ENCODE peak calls at places on chromosomes 5 and 9, in six cellular contexts. A is dorsolateral prefrontal cortex, T is AG10803, K is gastrocnemius medialis, L is neural progenitor cell, D is pancreas. C is an unnamed sample.

GRCh38 chr9:76534031-76534430 is 75.0 kb downstream of the GCNT1 start:
- DNase-seq in T (peak), K (no peak), L (no peak), A (no peak), D (no peak), C (peak)

GRCh38 chr9:110669439-110669838 is 848 bp downstream of the MUSK start:
- DNase-seq in L (no peak), A (no peak), D (no peak), T (peak), K (no peak), C (peak)

GRCh38 chr9:16575878-16576245 is 294.6 kb downstream of the BNC2 start:
- DNase-seq in D (no peak), A (no peak), L (no peak), K (no peak), T (no peak), C (no peak)

GRCh38 chr9:69745716-69746538 is 13.9 kb downstream of the PTAR1 start:
- DNase-seq in T (peak), K (no peak), D (no peak), L (peak), A (no peak), C (peak)

GRCh38 chr9:95773061-95773433 is 102.4 kb upstream of the ERCC6L2 start:
- DNase-seq in D (no peak), L (no peak), T (peak), A (no peak), K (no peak), C (peak)

GRCh38 chr9:98317134-98317857 is 61.8 kb upstream of the TBC1D2 start:
- DNase-seq in L (no peak), D (no peak), A (no peak), T (peak), K (no peak), C (peak)

GRCh38 chr5:54311178-54311811 is 922 bp upstream of the ARL15 start:
- DNase-seq in D (no peak), K (no peak), A (no peak), T (no peak), L (no peak), C (peak)

GRCh38 chr9:91034976-91035824 is 233.6 kb downstream of the SYK start:
- DNase-seq in A (no peak), D (no peak), T (no peak), K (no peak), L (no peak), C (no peak)

GRCh38 chr5:134138416-134139376 is 24.2 kb downstream of the TCF7 start:
- DNase-seq in K (peak), A (no peak), T (peak), D (peak), L (no peak), C (peak)

GRCh38 chr5:170603578-170604565 is 100.1 kb downstream of the KCNIP1 start:
- DNase-seq in D (no peak), L (peak), A (peak), T (no peak), K (no peak), C (peak)

GRCh38 chr9:138050472-138051330 is 173.1 kb downstream of the CACNA1B start:
- DNase-seq in K (no peak), D (no peak), A (no peak), T (no peak), L (no peak), C (no peak)

GRCh38 chr9:34986541-34987047 is 3.0 kb upstream of the DNAJB5 start:
- DNase-seq in K (peak), A (peak), L (peak), T (no peak), D (no peak), C (peak)

GRCh38 chr9:132250324-132251262 is 88.7 kb downstream of the NTNG2 start:
- DNase-seq in L (no peak), T (no peak), A (no peak), D (peak), K (no peak), C (no peak)

GRCh38 chr9:14170973-14171596 is 142.9 kb downstream of the NFIB start:
- DNase-seq in T (no peak), L (no peak), K (no peak), D (no peak), A (no peak), C (peak)

GRCh38 chr5:112161392-112161748 is 257.7 kb downstream of the EPB41L4A start:
- DNase-seq in A (no peak), T (no peak), K (no peak), L (peak), D (no peak), C (no peak)

GRCh38 chr5:58457040-58457439 is 2.8 kb downstream of the PLK2 start:
- DNase-seq in L (no peak), A (no peak), D (no peak), T (no peak), K (no peak), C (no peak)

GRCh38 chr5:61563401-61563800 is 231.3 kb downstream of the ZSWIM6 start:
- DNase-seq in L (no peak), K (no peak), T (no peak), A (no peak), D (no peak), C (peak)

DNA sequence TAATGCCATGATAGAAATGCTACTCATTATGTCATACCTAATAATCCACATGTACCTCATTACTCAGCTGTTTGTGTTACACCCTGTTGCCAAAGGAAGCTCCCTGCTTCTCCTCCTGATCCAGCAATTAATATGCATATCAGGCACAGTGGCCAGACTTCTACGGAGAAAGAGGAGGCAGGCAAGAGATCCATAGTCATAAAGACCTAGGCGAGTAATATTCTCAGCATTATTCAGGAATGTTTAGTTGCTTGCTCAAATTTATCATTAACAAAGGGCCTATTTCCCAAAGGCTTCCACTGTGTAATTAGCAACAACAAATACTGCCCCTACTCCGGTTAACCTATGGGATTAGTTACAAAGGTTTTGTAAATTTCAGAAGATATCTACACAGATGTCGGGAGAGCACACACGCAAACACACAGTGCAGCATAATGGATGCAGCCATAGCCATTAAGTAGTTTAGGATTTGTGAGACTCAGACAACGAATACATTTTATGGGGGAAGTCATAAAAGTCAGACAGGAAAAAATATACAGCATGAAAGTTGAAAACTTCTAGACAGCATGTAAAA is 192.6 kb downstream of the EFNA5 start:
- DNase-seq in A (no peak), D (no peak), K (no peak), T (no peak), L (no peak), C (no peak)
- H3K4me3 ChIP-seq in A (no peak), D (no peak), K (no peak), T (no peak), L (no peak), C (no peak)

GRCh38 chr9:21965401-21965951 is 28.7 kb downstream of the CDKN2A start:
- DNase-seq in T (peak), A (no peak), D (peak), L (peak), K (peak), C (peak)
- TF ChIP-seq CTCF in T (peak), A (no peak), D (no peak), L (peak), K (no peak), C (peak)

GRCh38 chr5:82106207-82106606 is 134.4 kb downstream of the ATG10 start:
- DNase-seq in D (no peak), L (no peak), A (no peak), K (no peak), T (no peak), C (peak)

GRCh38 chr5:82107277-82107676 is 135.5 kb downstream of the ATG10 start:
- DNase-seq in L (peak), K (no peak), A (no peak), T (peak), D (no peak), C (peak)

GRCh38 chr5:82105457-82105856 is 133.6 kb downstream of the ATG10 start:
- DNase-seq in K (no peak), T (no peak), L (peak), A (no peak), D (no peak), C (peak)

GRCh38 chr5:82104872-82105271 is 133.0 kb downstream of the ATG10 start:
- DNase-seq in K (no peak), T (no peak), D (no peak), L (no peak), A (no peak), C (no peak)

GRCh38 chr5:82106806-82107205 is 135.0 kb downstream of the ATG10 start:
- DNase-seq in T (no peak), A (no peak), L (no peak), K (no peak), D (no peak), C (peak)
- H3K4me3 ChIP-seq in T (no peak), A (no peak), L (no peak), K (no peak), D (no peak), C (no peak)

DNA sequence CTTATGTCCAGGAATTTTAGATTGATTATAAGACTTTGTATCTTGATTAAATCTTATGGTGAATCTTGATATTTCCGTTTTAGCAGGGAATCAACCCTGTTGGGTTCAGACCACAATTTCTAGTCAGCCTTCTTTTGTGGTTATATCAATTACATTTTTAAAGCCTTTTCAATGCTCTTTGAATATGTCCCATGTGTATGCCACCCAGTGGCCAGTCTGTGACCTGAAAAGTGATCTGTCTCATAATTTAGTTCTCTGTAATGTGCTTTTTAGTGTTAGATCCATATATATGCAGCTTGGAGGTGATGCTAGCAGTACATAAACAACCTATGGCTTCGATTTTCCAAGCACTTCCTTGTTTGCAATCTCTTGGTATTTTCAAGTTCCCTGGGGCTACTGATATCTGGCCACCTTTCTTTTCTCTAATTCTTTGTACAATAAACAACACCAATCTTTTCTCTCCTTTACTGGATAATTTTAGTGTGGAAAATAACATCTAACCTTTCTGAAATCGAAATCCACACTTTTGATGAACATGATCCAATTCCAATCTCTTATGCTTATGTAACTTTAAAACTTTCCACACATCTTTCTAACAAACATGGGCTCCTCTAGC is 28.8 kb downstream of the PDE8B start:
- DNase-seq in T (no peak), L (no peak), K (no peak), D (no peak), A (no peak), C (peak)
- TF ChIP-seq CTCF in T (peak), L (peak), K (no peak), D (peak), A (peak), C (peak)

GRCh38 chr9:89659473-89660256 is 54.9 kb downstream of the GADD45G start:
- DNase-seq in T (no peak), A (no peak), L (no peak), K (no peak), D (no peak), C (no peak)

GRCh38 chr9:89661956-89662717 is 57.3 kb downstream of the GADD45G start:
- DNase-seq in L (peak), T (peak), D (peak), A (peak), K (peak), C (peak)

GRCh38 chr9:89660286-89660685 is 55.5 kb downstream of the GADD45G start:
- DNase-seq in L (no peak), T (no peak), A (no peak), D (no peak), K (no peak), C (no peak)

GRCh38 chr9:89662718-89663246 is 58.0 kb downstream of the GADD45G start:
- DNase-seq in D (no peak), T (no peak), L (no peak), A (no peak), K (no peak), C (no peak)

GRCh38 chr9:89661391-89661949 is 56.7 kb downstream of the GADD45G start:
- DNase-seq in L (no peak), D (no peak), A (no peak), T (peak), K (no peak), C (no peak)
- H3K4me3 ChIP-seq in L (no peak), D (no peak), A (peak), T (peak), K (peak), C (no peak)

DNA sequence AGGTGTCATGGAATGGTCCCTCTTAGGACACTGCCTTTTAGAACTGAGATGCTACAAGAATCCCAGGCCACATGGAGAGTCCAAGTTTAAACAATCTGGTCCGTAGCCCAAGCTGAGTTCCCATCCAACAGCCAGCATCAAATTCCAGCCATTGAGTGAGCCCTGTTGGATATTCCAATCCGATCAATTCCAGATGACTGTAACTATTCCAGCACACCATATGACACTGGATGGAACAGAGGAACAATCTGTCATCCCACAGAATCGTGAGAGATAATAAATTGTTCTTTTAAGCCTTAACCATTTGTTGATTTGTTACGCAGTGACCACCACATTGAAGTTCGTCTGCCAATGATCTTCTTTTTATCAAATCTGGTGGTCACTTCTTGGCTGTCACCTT is 46.3 kb downstream of the TNFSF15 start:
- DNase-seq in K (no peak), A (no peak), D (no peak), L (no peak), T (peak), C (no peak)
- TF ChIP-seq CTCF in K (no peak), A (no peak), D (no peak), L (no peak), T (no peak), C (no peak)

DNA sequence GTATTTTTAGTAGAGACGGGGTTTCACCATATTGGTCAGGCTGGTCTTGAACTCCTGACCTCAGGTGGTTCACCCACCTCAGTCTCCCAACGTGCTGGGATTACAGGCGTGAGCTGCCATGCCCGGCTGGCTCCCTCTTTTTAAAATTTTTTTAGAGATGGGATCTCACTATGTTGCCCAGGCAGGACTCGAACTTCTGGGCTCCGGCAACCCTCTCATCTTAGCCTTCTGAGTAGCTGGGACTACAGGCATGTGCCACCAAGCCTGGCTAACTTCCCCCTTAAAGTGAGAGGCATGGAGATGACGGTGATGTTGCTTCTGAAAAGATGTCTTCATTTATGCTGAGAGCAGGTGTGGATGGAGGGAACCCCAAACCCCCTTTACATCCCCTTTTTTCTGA is 43.7 kb upstream of the PWWP2A start:
- DNase-seq in K (no peak), L (no peak), T (no peak), D (no peak), A (no peak), C (no peak)
- H3K4me3 ChIP-seq in K (no peak), L (no peak), T (no peak), D (no peak), A (no peak), C (no peak)

DNA sequence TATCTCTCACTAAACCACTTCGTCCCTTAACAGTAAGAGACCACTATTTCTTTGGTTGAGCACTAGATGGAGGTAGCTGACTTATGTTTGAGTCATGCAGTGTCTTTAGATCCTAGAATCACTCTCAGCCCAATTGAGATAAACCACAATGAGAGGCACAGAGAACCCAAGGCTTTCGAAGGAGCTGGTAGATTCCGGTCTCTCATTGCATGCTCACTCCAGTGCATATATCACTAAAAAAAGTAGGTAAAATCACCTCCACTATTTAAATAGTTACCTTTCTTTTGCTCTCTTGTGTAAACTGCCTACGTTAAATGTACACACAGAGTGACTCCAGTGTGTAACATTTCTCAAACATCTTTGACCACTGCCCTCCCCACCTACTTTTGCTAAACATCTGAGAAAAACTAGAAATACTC is 27.6 kb downstream of the ACTL7A start:
- DNase-seq in K (no peak), T (peak), L (peak), D (no peak), A (no peak), C (peak)
- TF ChIP-seq CTCF in K (no peak), T (peak), L (peak), D (no peak), A (peak), C (peak)

GRCh38 chr9:114499528-114499927 is 5.7 kb downstream of the WHRN start:
- DNase-seq in K (no peak), D (no peak), A (no peak), L (peak), T (no peak), C (no peak)
- H3K4me3 ChIP-seq in K (no peak), D (no peak), A (peak), L (no peak), T (no peak), C (no peak)

DNA sequence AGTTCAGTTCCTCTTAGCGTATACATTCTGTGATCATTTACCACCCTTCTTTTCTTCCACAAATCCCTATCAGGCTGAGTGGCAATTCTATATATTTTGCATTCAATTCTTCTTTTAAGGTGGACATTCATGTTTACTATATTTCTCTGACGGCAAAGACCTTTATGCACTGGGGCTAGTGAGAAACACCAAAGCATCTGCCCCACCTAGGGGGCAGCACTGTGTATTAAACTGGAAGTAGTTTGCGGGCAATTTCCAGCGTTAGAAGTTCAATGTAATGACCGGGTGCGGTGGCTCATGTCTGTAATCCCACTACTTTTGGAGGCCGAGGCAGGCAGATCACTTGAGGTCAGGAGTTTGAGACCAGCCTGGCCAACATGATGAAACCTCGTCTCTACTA is 27.9 kb upstream of the FBXL7 start:
- DNase-seq in A (no peak), T (no peak), D (no peak), K (no peak), L (no peak), C (no peak)
- TF ChIP-seq CTCF in A (no peak), T (no peak), D (no peak), K (no peak), L (no peak), C (peak)